ENCODE peak calls at places on chromosomes 4 and X, in eight cellular contexts. One of them, this sample, is unnamed.

GRCh38 chrX:96407043-96407442 is 277.6 kb upstream of the DIAPH2 start:
- DNase-seq in iris pigment epithelial cell: peak; percentile 62
- DNase-seq in NCI-H1092 treated with DMSO at 0.1 percent for 48 hours: no peak
- DNase-seq in stimulated activated CD4-positive, alpha-beta T cell treated with anti-CD3 and anti-CD28 coated beads, Interleukin-4, amount 100 ng/mL, for 1 hour: no peak
- DNase-seq in GM12891: no peak
- DNase-seq in nephron progenitor cell: no peak
- DNase-seq in smooth muscle cell of the brain vasculature: no peak
- DNase-seq in NCI-H2171 treated with DMSO at 0.1 percent for 48 hours: no peak
- DNase-seq in this sample: no peak

GRCh38 chr4:42656986-42657792 is at the start of gene ATP8A1:
- DNase-seq in stimulated activated CD4-positive, alpha-beta T cell treated with anti-CD3 and anti-CD28 coated beads, Interleukin-4, amount 100 ng/mL, for 1 hour: peak; percentile 95
- DNase-seq in GM12891: peak; percentile 75
- DNase-seq in smooth muscle cell of the brain vasculature: peak; percentile 53
- DNase-seq in NCI-H1092 treated with DMSO at 0.1 percent for 48 hours: peak; percentile 96
- DNase-seq in iris pigment epithelial cell: peak; percentile 84
- DNase-seq in NCI-H2171 treated with DMSO at 0.1 percent for 48 hours: peak; percentile 83
- DNase-seq in nephron progenitor cell: peak; percentile 96
- DNase-seq in this sample: peak; percentile 71

GRCh38 chrX:109347618-109348017 is 134.3 kb downstream of the GUCY2F start:
- DNase-seq in iris pigment epithelial cell: peak; percentile 85
- DNase-seq in stimulated activated CD4-positive, alpha-beta T cell treated with anti-CD3 and anti-CD28 coated beads, Interleukin-4, amount 100 ng/mL, for 1 hour: no peak
- DNase-seq in NCI-H2171 treated with DMSO at 0.1 percent for 48 hours: no peak
- DNase-seq in GM12891: no peak
- DNase-seq in smooth muscle cell of the brain vasculature: peak; percentile 57
- DNase-seq in NCI-H1092 treated with DMSO at 0.1 percent for 48 hours: no peak
- DNase-seq in nephron progenitor cell: no peak
- DNase-seq in this sample: no peak

GRCh38 chrX:9614016-9614415 is 149.2 kb downstream of the TBL1X start:
- DNase-seq in NCI-H1092 treated with DMSO at 0.1 percent for 48 hours: no peak
- DNase-seq in iris pigment epithelial cell: peak; percentile 79
- DNase-seq in stimulated activated CD4-positive, alpha-beta T cell treated with anti-CD3 and anti-CD28 coated beads, Interleukin-4, amount 100 ng/mL, for 1 hour: no peak
- DNase-seq in smooth muscle cell of the brain vasculature: no peak
- DNase-seq in NCI-H2171 treated with DMSO at 0.1 percent for 48 hours: no peak
- DNase-seq in GM12891: no peak
- DNase-seq in nephron progenitor cell: no peak
- DNase-seq in this sample: no peak

GRCh38 chrX:124086411-124086810 is 124.9 kb downstream of the STAG2 start:
- DNase-seq in nephron progenitor cell: no peak
- DNase-seq in NCI-H1092 treated with DMSO at 0.1 percent for 48 hours: no peak
- DNase-seq in smooth muscle cell of the brain vasculature: no peak
- DNase-seq in GM12891: no peak
- DNase-seq in NCI-H2171 treated with DMSO at 0.1 percent for 48 hours: no peak
- DNase-seq in stimulated activated CD4-positive, alpha-beta T cell treated with anti-CD3 and anti-CD28 coated beads, Interleukin-4, amount 100 ng/mL, for 1 hour: no peak
- DNase-seq in iris pigment epithelial cell: peak; percentile 19
- DNase-seq in this sample: no peak

GRCh38 chrX:106742193-106742592 is 15.7 kb downstream of the RNF128 start:
- DNase-seq in iris pigment epithelial cell: no peak
- DNase-seq in smooth muscle cell of the brain vasculature: no peak
- DNase-seq in stimulated activated CD4-positive, alpha-beta T cell treated with anti-CD3 and anti-CD28 coated beads, Interleukin-4, amount 100 ng/mL, for 1 hour: no peak
- DNase-seq in nephron progenitor cell: no peak
- DNase-seq in GM12891: no peak
- DNase-seq in NCI-H1092 treated with DMSO at 0.1 percent for 48 hours: no peak
- DNase-seq in NCI-H2171 treated with DMSO at 0.1 percent for 48 hours: no peak
- DNase-seq in this sample: no peak

GRCh38 chr4:125359960-125360628 is 45.3 kb downstream of the FAT4 start:
- DNase-seq in NCI-H2171 treated with DMSO at 0.1 percent for 48 hours: no peak
- DNase-seq in stimulated activated CD4-positive, alpha-beta T cell treated with anti-CD3 and anti-CD28 coated beads, Interleukin-4, amount 100 ng/mL, for 1 hour: no peak
- DNase-seq in GM12891: no peak
- DNase-seq in iris pigment epithelial cell: no peak
- DNase-seq in nephron progenitor cell: no peak
- DNase-seq in smooth muscle cell of the brain vasculature: no peak
- DNase-seq in NCI-H1092 treated with DMSO at 0.1 percent for 48 hours: no peak
- DNase-seq in this sample: no peak

GRCh38 chr4:126268106-126268505 is 953.4 kb downstream of the FAT4 start:
- DNase-seq in smooth muscle cell of the brain vasculature: no peak
- DNase-seq in NCI-H1092 treated with DMSO at 0.1 percent for 48 hours: no peak
- DNase-seq in GM12891: no peak
- DNase-seq in NCI-H2171 treated with DMSO at 0.1 percent for 48 hours: no peak
- DNase-seq in stimulated activated CD4-positive, alpha-beta T cell treated with anti-CD3 and anti-CD28 coated beads, Interleukin-4, amount 100 ng/mL, for 1 hour: no peak
- DNase-seq in iris pigment epithelial cell: peak; percentile 81
- DNase-seq in nephron progenitor cell: no peak
- DNase-seq in this sample: no peak

GRCh38 chrX:143336261-143336660 is 181.0 kb downstream of the SPANXN3 start:
- DNase-seq in iris pigment epithelial cell: no peak
- DNase-seq in NCI-H2171 treated with DMSO at 0.1 percent for 48 hours: no peak
- DNase-seq in nephron progenitor cell: no peak
- DNase-seq in stimulated activated CD4-positive, alpha-beta T cell treated with anti-CD3 and anti-CD28 coated beads, Interleukin-4, amount 100 ng/mL, for 1 hour: no peak
- DNase-seq in smooth muscle cell of the brain vasculature: no peak
- DNase-seq in NCI-H1092 treated with DMSO at 0.1 percent for 48 hours: no peak
- DNase-seq in GM12891: no peak
- DNase-seq in this sample: no peak

This sample was measured in NCI-H446 treated with DMSO at 0.1 percent for 48 hours.